ENCODE peak calls at places on chromosomes 11 and 22, in five cellular contexts. One of them, this sample, is unnamed.

GRCh38 chr11:1869427-1870325 is 16.8 kb downstream of the LSP1 start:
- DNase-seq in dorsolateral prefrontal cortex: no peak
- DNase-seq in AG09309: no peak
- DNase-seq in keratinocyte: no peak
- DNase-seq in colonic mucosa: no peak
- DNase-seq in this sample: no peak

GRCh38 chr11:40030867-40031266 is 1428.6 kb downstream of the LRRC4C start:
- DNase-seq in dorsolateral prefrontal cortex: no peak
- DNase-seq in AG09309: no peak
- DNase-seq in keratinocyte: no peak
- DNase-seq in colonic mucosa: no peak
- DNase-seq in this sample: no peak

GRCh38 chr22:27433585-27434190 is 367.9 kb downstream of the MN1 start:
- DNase-seq in dorsolateral prefrontal cortex: no peak
- DNase-seq in AG09309: no peak
- DNase-seq in keratinocyte: no peak
- DNase-seq in colonic mucosa: no peak
- DNase-seq in this sample: peak; percentile 59

GRCh38 chr22:49976439-49977175 is 16.0 kb downstream of the PIM3 start:
- DNase-seq in dorsolateral prefrontal cortex: peak; percentile 36
- DNase-seq in AG09309: no peak
- DNase-seq in keratinocyte: no peak
- DNase-seq in colonic mucosa: no peak
- DNase-seq in this sample: no peak

GRCh38 chr22:47628477-47629272 is 866.2 kb downstream of the TBC1D22A start:
- DNase-seq in dorsolateral prefrontal cortex: no peak
- DNase-seq in AG09309: no peak
- DNase-seq in keratinocyte: no peak
- DNase-seq in colonic mucosa: no peak
- DNase-seq in this sample: no peak

GRCh38 chr22:23239429-23239828 is 59.1 kb downstream of the BCR start:
- DNase-seq in dorsolateral prefrontal cortex: no peak
- DNase-seq in AG09309: no peak
- DNase-seq in keratinocyte: no peak
- DNase-seq in colonic mucosa: no peak
- DNase-seq in this sample: no peak

GRCh38 chr22:38699784-38700183 is 959 bp downstream of the JOSD1 start:
- DNase-seq in dorsolateral prefrontal cortex: no peak
- DNase-seq in AG09309: no peak
- DNase-seq in keratinocyte: no peak
- DNase-seq in colonic mucosa: peak; percentile 46
- DNase-seq in this sample: peak; percentile 49

GRCh38 chr11:112343368-112344039 is 82.8 kb upstream of the PLET1 start:
- DNase-seq in dorsolateral prefrontal cortex: no peak
- DNase-seq in AG09309: no peak
- DNase-seq in keratinocyte: no peak
- DNase-seq in colonic mucosa: no peak
- DNase-seq in this sample: peak; percentile 14

GRCh38 chr11:113935858-113936257 is 31.3 kb downstream of the HTR3B start:
- DNase-seq in dorsolateral prefrontal cortex: no peak
- DNase-seq in AG09309: no peak
- DNase-seq in keratinocyte: no peak
- DNase-seq in colonic mucosa: no peak
- DNase-seq in this sample: no peak
- H3K4me3 ChIP-seq in dorsolateral prefrontal cortex: no peak overlapping the region
- H3K4me3 ChIP-seq in AG09309: no peak overlapping the region
- H3K4me3 ChIP-seq in keratinocyte: no peak overlapping the region
- H3K4me3 ChIP-seq in colonic mucosa: no peak overlapping the region
- H3K4me3 ChIP-seq in this sample: no peak overlapping the region

DNA sequence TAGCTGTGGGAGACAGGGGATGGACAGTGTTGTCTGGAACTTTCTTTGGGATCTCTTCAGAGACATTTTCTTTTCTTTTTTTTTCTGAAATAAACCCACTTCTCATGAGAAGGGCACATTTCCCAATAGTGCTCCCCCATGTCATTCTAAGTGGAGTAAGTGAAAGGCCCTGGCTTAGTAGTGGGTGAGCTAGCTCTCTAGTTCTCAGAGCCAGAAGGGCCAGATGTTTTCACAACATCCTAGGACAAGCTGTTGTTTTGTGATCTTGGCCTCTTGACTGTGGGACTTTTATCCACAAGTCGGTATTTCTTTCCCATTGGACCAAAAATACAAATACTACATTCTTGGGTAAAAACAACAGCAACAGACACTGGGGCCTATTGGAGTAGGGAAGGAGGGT is 607.7 kb upstream of the TENM4 start:
- DNase-seq in dorsolateral prefrontal cortex: no peak
- DNase-seq in AG09309: no peak
- DNase-seq in keratinocyte: no peak
- DNase-seq in colonic mucosa: no peak
- DNase-seq in this sample: no peak
- H3K4me3 ChIP-seq in dorsolateral prefrontal cortex: no peak overlapping the region
- H3K4me3 ChIP-seq in AG09309: no peak overlapping the region
- H3K4me3 ChIP-seq in keratinocyte: no peak overlapping the region
- H3K4me3 ChIP-seq in colonic mucosa: no peak overlapping the region
- H3K4me3 ChIP-seq in this sample: no peak overlapping the region

GRCh38 chr22:35648066-35649025 is at the start of gene APOL6:
- DNase-seq in dorsolateral prefrontal cortex: no peak
- DNase-seq in AG09309: no peak
- DNase-seq in keratinocyte: no peak
- DNase-seq in colonic mucosa: peak; percentile 81
- DNase-seq in this sample: peak; percentile 49
- H3K4me3 ChIP-seq in dorsolateral prefrontal cortex: peak within 1 kb of the TSS; percentile 63
- H3K4me3 ChIP-seq in AG09309: peak within 1 kb of the TSS; percentile 86
- H3K4me3 ChIP-seq in keratinocyte: peak within 1 kb of the TSS; percentile 46
- H3K4me3 ChIP-seq in colonic mucosa: peak within 1 kb of the TSS; percentile 76
- H3K4me3 ChIP-seq in this sample: peak within 1 kb of the TSS; percentile 49

DNA sequence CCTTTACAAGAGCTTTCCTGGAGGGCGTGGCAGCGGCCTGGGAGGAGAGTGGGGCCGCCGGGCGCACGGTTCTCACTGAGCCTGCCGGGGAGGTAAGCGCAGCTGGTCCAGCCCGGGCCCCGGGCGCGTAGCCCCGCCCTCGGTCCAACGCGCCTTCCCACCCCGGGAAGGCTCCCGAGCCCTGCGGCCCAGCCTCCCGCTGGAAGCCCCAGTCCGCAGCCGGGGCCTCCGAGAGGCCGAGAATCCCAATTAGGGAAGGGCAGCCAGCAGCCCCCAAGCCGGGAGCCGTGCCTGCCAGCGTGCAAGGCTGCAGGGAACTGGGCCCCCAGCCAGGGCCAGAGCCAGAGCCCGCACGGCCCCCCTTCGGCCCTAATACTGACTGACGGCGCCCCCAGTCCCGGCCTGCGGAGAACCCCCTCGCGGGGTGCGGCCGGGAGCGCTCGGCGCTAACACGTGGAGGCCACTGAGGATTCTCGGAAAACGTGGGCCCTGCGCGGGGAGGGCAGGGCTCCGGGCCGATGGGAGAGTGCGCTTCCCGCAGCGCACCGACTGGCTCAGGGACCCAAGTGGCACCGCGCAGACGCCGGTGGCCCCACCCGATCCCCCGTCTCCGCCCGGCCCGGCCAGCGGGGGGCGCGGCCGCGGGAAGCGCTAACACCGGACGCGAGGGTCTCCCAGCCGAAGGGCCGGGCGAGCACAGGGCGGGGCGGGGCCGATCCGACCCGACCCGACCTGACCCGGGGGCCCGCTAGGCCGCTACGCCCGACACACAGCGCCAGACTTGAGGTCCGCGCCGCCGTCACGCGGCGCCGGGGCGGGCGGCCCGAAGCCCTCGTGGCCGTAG is 5.7 kb downstream of the ZFTA start:
- DNase-seq in dorsolateral prefrontal cortex: peak; percentile 72
- DNase-seq in AG09309: no peak
- DNase-seq in keratinocyte: no peak
- DNase-seq in colonic mucosa: peak; percentile 64
- DNase-seq in this sample: no peak
- H3K4me3 ChIP-seq in dorsolateral prefrontal cortex: peak overlapping the region; percentile 67
- H3K4me3 ChIP-seq in AG09309: no peak overlapping the region
- H3K4me3 ChIP-seq in keratinocyte: no peak overlapping the region
- H3K4me3 ChIP-seq in colonic mucosa: peak overlapping the region; percentile 34
- H3K4me3 ChIP-seq in this sample: peak overlapping the region; percentile 25

DNA sequence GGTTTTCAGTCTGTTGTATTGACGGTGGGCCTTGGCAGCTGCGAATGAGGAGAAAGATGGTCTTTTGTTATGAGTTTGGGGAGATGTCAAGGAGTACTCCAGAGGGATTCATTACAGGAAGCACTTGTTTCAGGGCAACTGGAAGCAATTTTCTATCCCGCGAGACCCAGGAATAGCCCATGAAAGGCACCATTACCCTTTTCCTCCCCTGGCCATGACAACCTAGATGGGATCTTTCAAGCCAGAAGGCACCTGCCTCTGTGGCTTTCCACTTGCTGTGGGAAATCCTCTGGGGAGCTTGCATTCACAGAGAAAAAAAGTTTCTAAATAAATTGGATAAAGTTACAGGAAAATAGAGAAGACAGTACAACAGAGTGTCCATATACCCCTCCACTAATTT is 2.7 kb downstream of the ZNF215 start:
- DNase-seq in dorsolateral prefrontal cortex: no peak
- DNase-seq in AG09309: no peak
- DNase-seq in keratinocyte: no peak
- DNase-seq in colonic mucosa: no peak
- DNase-seq in this sample: no peak
- H3K4me3 ChIP-seq in dorsolateral prefrontal cortex: no peak overlapping the region
- H3K4me3 ChIP-seq in AG09309: no peak overlapping the region
- H3K4me3 ChIP-seq in keratinocyte: no peak overlapping the region
- H3K4me3 ChIP-seq in colonic mucosa: no peak overlapping the region
- H3K4me3 ChIP-seq in this sample: no peak overlapping the region

DNA sequence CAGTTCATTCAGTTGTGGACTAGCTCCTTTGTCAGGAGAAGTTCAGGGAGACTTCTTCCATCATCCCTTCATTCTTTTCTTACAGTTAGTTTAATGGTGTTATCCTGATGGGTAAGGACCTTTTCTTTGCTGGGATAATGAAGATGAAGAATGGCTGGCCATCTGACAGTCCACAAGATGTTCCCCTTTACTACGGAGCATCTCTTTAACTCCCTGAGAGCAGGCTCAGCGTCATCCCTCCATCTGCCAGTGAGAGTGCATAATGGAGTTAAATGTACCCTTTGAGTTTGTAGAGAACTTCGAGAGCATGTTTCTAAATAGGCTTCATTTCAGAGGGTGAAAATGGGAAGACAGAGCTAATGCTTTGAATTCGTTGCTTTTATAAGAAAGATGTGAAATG is 1.6 kb downstream of the EP300 start:
- DNase-seq in dorsolateral prefrontal cortex: no peak
- DNase-seq in AG09309: no peak
- DNase-seq in keratinocyte: no peak
- DNase-seq in colonic mucosa: peak; percentile 53
- DNase-seq in this sample: peak; percentile 32
- H3K4me3 ChIP-seq in dorsolateral prefrontal cortex: peak overlapping the region; percentile 92
- H3K4me3 ChIP-seq in AG09309: peak overlapping the region; percentile 77
- H3K4me3 ChIP-seq in keratinocyte: peak overlapping the region; percentile 81
- H3K4me3 ChIP-seq in colonic mucosa: peak overlapping the region; percentile 96
- H3K4me3 ChIP-seq in this sample: peak overlapping the region; percentile 99

GRCh38 chr11:134414036-134414731 is 2.1 kb upstream of the B3GAT1 start:
- DNase-seq in dorsolateral prefrontal cortex: no peak
- DNase-seq in AG09309: no peak
- DNase-seq in keratinocyte: no peak
- DNase-seq in colonic mucosa: no peak
- DNase-seq in this sample: no peak

GRCh38 chr11:134410766-134411165 is 1.3 kb downstream of the B3GAT1 start:
- DNase-seq in dorsolateral prefrontal cortex: no peak
- DNase-seq in AG09309: no peak
- DNase-seq in keratinocyte: no peak
- DNase-seq in colonic mucosa: no peak
- DNase-seq in this sample: no peak

GRCh38 chr11:134412508-134413333 is 679 bp upstream of the B3GAT1 start:
- DNase-seq in dorsolateral prefrontal cortex: peak; percentile 92
- DNase-seq in AG09309: no peak
- DNase-seq in keratinocyte: no peak
- DNase-seq in colonic mucosa: no peak
- DNase-seq in this sample: no peak

GRCh38 chr11:134413334-134414035 is 1.4 kb upstream of the B3GAT1 start:
- DNase-seq in dorsolateral prefrontal cortex: no peak
- DNase-seq in AG09309: no peak
- DNase-seq in keratinocyte: no peak
- DNase-seq in colonic mucosa: no peak
- DNase-seq in this sample: no peak

GRCh38 chr11:134411887-134412507 is at the start of gene B3GAT1:
- DNase-seq in dorsolateral prefrontal cortex: no peak
- DNase-seq in AG09309: no peak
- DNase-seq in keratinocyte: no peak
- DNase-seq in colonic mucosa: no peak
- DNase-seq in this sample: no peak
- H3K4me3 ChIP-seq in dorsolateral prefrontal cortex: peak within 1 kb of the TSS; percentile 81
- H3K4me3 ChIP-seq in AG09309: no peak within 1 kb of the TSS
- H3K4me3 ChIP-seq in keratinocyte: peak within 1 kb of the TSS; percentile 28
- H3K4me3 ChIP-seq in colonic mucosa: peak within 1 kb of the TSS; percentile 3
- H3K4me3 ChIP-seq in this sample: no peak within 1 kb of the TSS

DNA sequence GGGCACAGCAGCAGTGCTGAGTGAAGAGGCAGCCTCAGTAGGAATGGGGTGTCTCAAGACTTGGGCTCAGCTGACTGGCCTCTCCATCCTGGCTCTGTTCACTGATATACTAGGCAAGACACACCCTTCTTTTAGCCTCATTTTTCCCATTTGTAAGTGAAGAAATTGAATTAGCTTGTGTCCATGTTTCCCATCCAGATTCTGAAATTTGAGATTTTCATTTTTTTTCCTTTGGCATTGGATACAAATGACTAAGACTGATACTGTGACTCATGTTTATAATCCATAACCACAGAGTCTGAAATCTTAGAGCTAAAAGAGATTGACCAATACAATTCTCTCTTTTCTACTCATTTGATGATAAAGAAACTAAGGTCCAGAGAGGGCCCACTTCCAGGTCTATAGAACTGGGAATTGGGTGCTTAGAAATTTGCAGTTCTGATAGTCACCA is 110.9 kb downstream of the KCNC1 start:
- DNase-seq in dorsolateral prefrontal cortex: no peak
- DNase-seq in AG09309: peak; percentile 73
- DNase-seq in keratinocyte: no peak
- DNase-seq in colonic mucosa: no peak
- DNase-seq in this sample: peak; percentile 92
- H3K4me3 ChIP-seq in dorsolateral prefrontal cortex: no peak overlapping the region
- H3K4me3 ChIP-seq in AG09309: no peak overlapping the region
- H3K4me3 ChIP-seq in keratinocyte: no peak overlapping the region
- H3K4me3 ChIP-seq in colonic mucosa: no peak overlapping the region
- H3K4me3 ChIP-seq in this sample: no peak overlapping the region

DNA sequence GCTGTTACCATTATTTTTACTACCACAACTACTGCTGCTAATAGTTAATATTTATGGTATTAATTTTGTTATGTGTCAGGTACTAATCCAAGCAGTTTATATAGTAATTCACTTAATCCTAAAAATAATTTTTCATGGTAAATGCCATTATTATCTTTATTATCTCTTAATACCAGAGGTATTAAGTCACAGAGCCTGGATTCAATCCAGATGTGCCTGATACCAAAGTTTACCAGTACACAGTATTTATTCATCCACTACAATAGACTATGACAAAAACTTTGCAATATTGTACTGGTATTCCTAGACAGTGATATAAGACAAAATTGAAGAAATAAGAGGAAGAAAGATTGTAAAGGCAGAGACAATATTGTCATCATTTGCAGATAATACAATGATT is 24.5 kb downstream of the MAP6 start:
- DNase-seq in dorsolateral prefrontal cortex: no peak
- DNase-seq in AG09309: no peak
- DNase-seq in keratinocyte: no peak
- DNase-seq in colonic mucosa: no peak
- DNase-seq in this sample: no peak
- H3K4me3 ChIP-seq in dorsolateral prefrontal cortex: no peak overlapping the region
- H3K4me3 ChIP-seq in AG09309: no peak overlapping the region
- H3K4me3 ChIP-seq in keratinocyte: no peak overlapping the region
- H3K4me3 ChIP-seq in colonic mucosa: no peak overlapping the region
- H3K4me3 ChIP-seq in this sample: no peak overlapping the region

This sample was measured in bronchial epithelial cell.